ENCODE peak calls at places on chromosomes 2 and 18, in nine cellular contexts. L, R, F, E, Z, P, O, S and D are unnamed samples.

GRCh38 chr18:2846241-2846637 is 567 bp upstream of the EMILIN2 start:
- DNase-seq in P (peak; percentile 71), F (no peak), L (no peak), O (peak; percentile 35), E (peak; percentile 28), R (no peak), Z (no peak), S (peak; percentile 26), D (no peak)

GRCh38 chr2:55887906-55888625 is 35.5 kb downstream of the EFEMP1 start:
- DNase-seq in O (peak; percentile 85), L (peak; percentile 61), S (peak; percentile 94), E (no peak), F (no peak), R (no peak), Z (peak; percentile 52), P (peak; percentile 91), D (peak; percentile 85)

GRCh38 chr2:133053541-133053940 is 383.5 kb upstream of the LYPD1 start:
- DNase-seq in L (no peak), O (no peak), E (no peak), S (peak; percentile 28), P (no peak), F (no peak), Z (no peak), R (no peak), D (no peak)

GRCh38 chr2:201697899-201698298 is 545 bp downstream of the MPP4 start:
- DNase-seq in Z (peak; percentile 42), E (no peak), P (peak; percentile 88), S (peak; percentile 95), L (peak; percentile 89), O (peak; percentile 69), R (no peak), F (no peak), D (peak; percentile 20)

GRCh38 chr2:65358690-65359400 is 73.6 kb downstream of the SPRED2 start:
- DNase-seq in R (no peak), O (no peak), F (no peak), S (peak; percentile 83), L (no peak), P (no peak), Z (no peak), E (no peak), D (no peak)

GRCh38 chr2:235017441-235017840 is 65.6 kb downstream of the SH3BP4 start:
- DNase-seq in S (no peak), R (no peak), P (no peak), O (no peak), E (no peak), Z (no peak), F (no peak), L (no peak), D (no peak)

GRCh38 chr2:174062934-174063333 is 97.8 kb upstream of the SP3 start:
- DNase-seq in E (no peak), F (no peak), O (peak; percentile 12), Z (no peak), R (peak; percentile 40), L (no peak), S (no peak), P (peak; percentile 18), D (no peak)

GRCh38 chr2:222922019-222922800 is 61.4 kb downstream of the ACSL3 start:
- DNase-seq in F (no peak), O (no peak), L (no peak), R (no peak), P (no peak), E (no peak), Z (no peak), S (no peak), D (no peak)

GRCh38 chr2:211216221-211216620 is 659.8 kb downstream of the CPS1 start:
- DNase-seq in L (peak; percentile 54), S (no peak), R (no peak), O (peak; percentile 1), Z (no peak), P (peak; percentile 22), E (no peak), F (no peak), D (peak; percentile 37)
- TF ChIP-seq CTCF in L (peak; percentile 68), S (no peak), R (peak; percentile 43), O (peak; percentile 30), Z (peak; percentile 27), P (peak; percentile 29), E (peak; percentile 43), F (peak; percentile 43), D (no peak)

GRCh38 chr2:16226381-16226780 is 286.0 kb downstream of the MYCN start:
- DNase-seq in E (no peak), Z (no peak), F (no peak), S (no peak), P (no peak), R (no peak), L (no peak), O (no peak), D (no peak)

GRCh38 chr2:16228471-16228870 is 288.1 kb downstream of the MYCN start:
- DNase-seq in Z (no peak), R (no peak), S (no peak), L (no peak), F (no peak), O (no peak), E (no peak), P (no peak), D (no peak)

GRCh38 chr2:16226942-16227664 is 286.8 kb downstream of the MYCN start:
- DNase-seq in O (no peak), R (no peak), E (no peak), F (no peak), P (no peak), Z (no peak), S (no peak), L (no peak), D (no peak)

GRCh38 chr2:16228951-16229350 is 288.6 kb downstream of the MYCN start:
- DNase-seq in L (no peak), S (no peak), E (no peak), Z (no peak), R (no peak), P (no peak), F (no peak), O (no peak), D (no peak)

GRCh38 chr2:16227811-16228462 is 287.6 kb downstream of the MYCN start:
- DNase-seq in F (no peak), R (no peak), O (no peak), P (no peak), Z (no peak), E (no peak), S (no peak), L (no peak), D (no peak)
- TF ChIP-seq CTCF in F (no peak), R (no peak), O (no peak), P (no peak), Z (no peak), E (no peak), S (no peak), L (no peak), D (no peak)

GRCh38 chr18:7815797-7816196 is 248.7 kb downstream of the PTPRM start:
- DNase-seq in L (no peak), F (no peak), S (no peak), R (no peak), O (no peak), Z (no peak), P (no peak), E (no peak), D (no peak)
- TF ChIP-seq CTCF in L (no peak), F (no peak), S (no peak), R (no peak), O (no peak), Z (no peak), P (no peak), E (no peak), D (no peak)

DNA sequence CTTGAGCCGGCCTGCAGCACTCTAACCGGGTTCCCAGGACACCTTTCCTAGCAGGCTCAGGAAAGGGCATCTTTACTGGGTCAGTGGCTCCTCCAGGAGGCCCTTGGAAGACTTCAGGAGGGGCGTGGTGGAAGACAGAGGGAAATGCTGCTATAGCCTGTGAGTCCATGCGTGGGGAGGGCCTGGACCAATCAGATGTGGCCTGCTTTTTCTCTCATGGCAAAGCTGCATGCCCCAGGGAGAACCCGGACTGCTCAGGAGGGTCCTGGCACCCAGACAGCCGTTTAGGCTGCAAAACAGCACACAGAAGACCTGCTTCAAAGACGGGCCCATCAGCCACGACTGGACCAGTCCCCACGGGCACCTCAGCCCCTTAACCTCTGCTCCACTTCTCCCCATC is 84.4 kb downstream of the EIPR1 start:
- DNase-seq in F (no peak), O (no peak), Z (no peak), P (no peak), E (no peak), S (no peak), R (no peak), L (no peak), D (no peak)
- TF ChIP-seq CTCF in F (no peak), O (no peak), Z (no peak), P (no peak), E (no peak), S (no peak), R (no peak), L (no peak), D (no peak)

DNA sequence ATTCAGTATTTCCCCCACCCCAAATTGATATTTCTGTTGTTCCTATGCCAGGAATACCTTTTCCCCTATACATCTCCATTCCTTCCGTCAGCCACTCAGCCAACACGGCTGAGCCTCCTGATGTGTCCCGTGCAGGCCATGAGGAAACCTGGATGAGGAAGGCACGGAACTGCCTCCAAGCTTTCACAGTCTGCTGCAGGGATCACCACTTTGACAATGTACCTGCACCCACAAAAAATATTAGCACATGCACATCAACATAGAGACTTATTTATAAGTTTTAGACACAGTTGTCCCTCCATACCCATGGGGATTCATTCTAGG is 101.4 kb upstream of the PPP1CB start:
- DNase-seq in F (no peak), O (no peak), P (no peak), S (no peak), L (no peak), Z (no peak), R (no peak), E (no peak), D (no peak)
- TF ChIP-seq CTCF in F (no peak), O (no peak), P (no peak), S (no peak), L (no peak), Z (no peak), R (no peak), E (no peak), D (no peak)

GRCh38 chr2:172427990-172428840 is 829 bp downstream of the ITGA6 start:
- DNase-seq in S (peak; percentile 18), O (no peak), F (no peak), Z (no peak), R (peak; percentile 56), L (peak; percentile 56), P (no peak), E (peak; percentile 62), D (peak; percentile 50)
- TF ChIP-seq CTCF in S (no peak), O (no peak), F (no peak), Z (peak; percentile 25), R (no peak), L (peak; percentile 29), P (no peak), E (peak; percentile 26), D (no peak)

GRCh38 chr18:48996901-48997463 is 46.2 kb upstream of the SMAD7 start:
- DNase-seq in R (no peak), S (peak; percentile 91), L (peak; percentile 66), P (peak; percentile 93), F (peak; percentile 58), O (peak; percentile 54), E (peak; percentile 77), Z (peak; percentile 75), D (peak; percentile 73)
- TF ChIP-seq CTCF in R (no peak), S (no peak), L (no peak), P (no peak), F (no peak), O (no peak), E (peak; percentile 12), Z (no peak), D (no peak)